ENCODE peak calls at places on chromosome 10, in ten cellular contexts. One of them, this sample, is unnamed.

GRCh38 chr10:133123050-133123745 is 35.5 kb downstream of the ADGRA1 start:
- DNase-seq in foreskin fibroblast: no peak
- DNase-seq in Peyer's patch: no peak
- DNase-seq in heart right ventricle: no peak
- DNase-seq in ovary: no peak
- DNase-seq in GM23338: no peak
- DNase-seq in heart left ventricle: no peak
- DNase-seq in kidney epithelial cell: no peak
- DNase-seq in AG09309: no peak
- DNase-seq in Panc1: no peak
- DNase-seq in this sample: no peak

GRCh38 chr10:28971255-28971654 is 293.9 kb downstream of the BAMBI start:
- DNase-seq in foreskin fibroblast: no peak
- DNase-seq in Peyer's patch: no peak
- DNase-seq in heart right ventricle: no peak
- DNase-seq in ovary: no peak
- DNase-seq in GM23338: no peak
- DNase-seq in heart left ventricle: no peak
- DNase-seq in kidney epithelial cell: no peak
- DNase-seq in AG09309: no peak
- DNase-seq in Panc1: no peak
- DNase-seq in this sample: no peak

GRCh38 chr10:12455774-12456173 is 106.4 kb downstream of the CAMK1D start:
- DNase-seq in foreskin fibroblast: peak
- DNase-seq in Peyer's patch: no peak
- DNase-seq in heart right ventricle: no peak
- DNase-seq in ovary: no peak
- DNase-seq in GM23338: no peak
- DNase-seq in heart left ventricle: no peak
- DNase-seq in kidney epithelial cell: no peak
- DNase-seq in AG09309: no peak
- DNase-seq in Panc1: no peak
- DNase-seq in this sample: no peak

GRCh38 chr10:22436526-22436892 is 91.2 kb downstream of the SPAG6 start:
- DNase-seq in foreskin fibroblast: no peak
- DNase-seq in Peyer's patch: no peak
- DNase-seq in heart right ventricle: no peak
- DNase-seq in ovary: no peak
- DNase-seq in GM23338: no peak
- DNase-seq in heart left ventricle: no peak
- DNase-seq in kidney epithelial cell: no peak
- DNase-seq in AG09309: no peak
- DNase-seq in Panc1: no peak
- DNase-seq in this sample: no peak

GRCh38 chr10:106360870-106361269 is 803.6 kb downstream of the SORCS1 start:
- DNase-seq in foreskin fibroblast: peak
- DNase-seq in Peyer's patch: no peak
- DNase-seq in heart right ventricle: no peak
- DNase-seq in ovary: no peak
- DNase-seq in GM23338: no peak
- DNase-seq in heart left ventricle: no peak
- DNase-seq in kidney epithelial cell: no peak
- DNase-seq in AG09309: no peak
- DNase-seq in Panc1: no peak
- DNase-seq in this sample: peak

GRCh38 chr10:109975251-109975650 is 32.5 kb upstream of the ADD3 start:
- DNase-seq in foreskin fibroblast: no peak
- DNase-seq in Peyer's patch: no peak
- DNase-seq in heart right ventricle: no peak
- DNase-seq in ovary: no peak
- DNase-seq in GM23338: no peak
- DNase-seq in heart left ventricle: no peak
- DNase-seq in kidney epithelial cell: no peak
- DNase-seq in AG09309: no peak
- DNase-seq in Panc1: no peak
- DNase-seq in this sample: no peak

GRCh38 chr10:79069325-79070090 is 742 bp downstream of the ZMIZ1 start:
- DNase-seq in foreskin fibroblast: peak
- DNase-seq in Peyer's patch: peak
- DNase-seq in heart right ventricle: peak
- DNase-seq in ovary: no peak
- DNase-seq in GM23338: peak
- DNase-seq in heart left ventricle: peak
- DNase-seq in kidney epithelial cell: no peak
- DNase-seq in AG09309: no peak
- DNase-seq in Panc1: no peak
- DNase-seq in this sample: no peak

GRCh38 chr10:71909399-71910083 is 54.7 kb upstream of the CHST3 start:
- DNase-seq in foreskin fibroblast: no peak
- DNase-seq in Peyer's patch: no peak
- DNase-seq in heart right ventricle: no peak
- DNase-seq in ovary: no peak
- DNase-seq in GM23338: no peak
- DNase-seq in heart left ventricle: no peak
- DNase-seq in kidney epithelial cell: no peak
- DNase-seq in AG09309: no peak
- DNase-seq in Panc1: no peak
- DNase-seq in this sample: no peak

GRCh38 chr10:78594938-78595645 is 473.7 kb upstream of the ZMIZ1 start:
- DNase-seq in foreskin fibroblast: no peak
- DNase-seq in Peyer's patch: no peak
- DNase-seq in heart right ventricle: no peak
- DNase-seq in ovary: no peak
- DNase-seq in GM23338: no peak
- DNase-seq in heart left ventricle: no peak
- DNase-seq in kidney epithelial cell: no peak
- DNase-seq in AG09309: no peak
- DNase-seq in Panc1: no peak
- DNase-seq in this sample: no peak

GRCh38 chr10:19169684-19170083 is 121.1 kb downstream of the MALRD1 start:
- DNase-seq in foreskin fibroblast: no peak
- DNase-seq in Peyer's patch: no peak
- DNase-seq in heart right ventricle: no peak
- DNase-seq in ovary: no peak
- DNase-seq in GM23338: no peak
- DNase-seq in heart left ventricle: no peak
- DNase-seq in kidney epithelial cell: peak
- DNase-seq in AG09309: no peak
- DNase-seq in Panc1: no peak
- DNase-seq in this sample: peak

GRCh38 chr10:125153693-125154490 is 6.5 kb downstream of the CTBP2 start:
- DNase-seq in foreskin fibroblast: peak
- DNase-seq in Peyer's patch: peak
- DNase-seq in heart right ventricle: no peak
- DNase-seq in ovary: no peak
- DNase-seq in GM23338: no peak
- DNase-seq in heart left ventricle: no peak
- DNase-seq in kidney epithelial cell: no peak
- DNase-seq in AG09309: no peak
- DNase-seq in Panc1: no peak
- DNase-seq in this sample: no peak

GRCh38 chr10:22684707-22685106 is 29.7 kb downstream of the PIP4K2A start:
- DNase-seq in foreskin fibroblast: peak
- DNase-seq in Peyer's patch: no peak
- DNase-seq in heart right ventricle: no peak
- DNase-seq in ovary: no peak
- DNase-seq in GM23338: no peak
- DNase-seq in heart left ventricle: no peak
- DNase-seq in kidney epithelial cell: no peak
- DNase-seq in AG09309: no peak
- DNase-seq in Panc1: no peak
- DNase-seq in this sample: no peak

GRCh38 chr10:73837072-73837471 is 25.7 kb upstream of the NDST2 start:
- DNase-seq in foreskin fibroblast: peak
- DNase-seq in Peyer's patch: no peak
- DNase-seq in heart right ventricle: no peak
- DNase-seq in ovary: no peak
- DNase-seq in GM23338: no peak
- DNase-seq in heart left ventricle: no peak
- DNase-seq in kidney epithelial cell: no peak
- DNase-seq in AG09309: no peak
- DNase-seq in Panc1: no peak
- DNase-seq in this sample: no peak

GRCh38 chr10:120613180-120613579 is 156.2 kb downstream of the PLPP4 start:
- DNase-seq in foreskin fibroblast: no peak
- DNase-seq in Peyer's patch: no peak
- DNase-seq in heart right ventricle: no peak
- DNase-seq in ovary: no peak
- DNase-seq in GM23338: no peak
- DNase-seq in heart left ventricle: no peak
- DNase-seq in kidney epithelial cell: no peak
- DNase-seq in AG09309: no peak
- DNase-seq in Panc1: no peak
- DNase-seq in this sample: no peak

GRCh38 chr10:21265622-21266021 is 259.9 kb downstream of the SKIDA1 start:
- DNase-seq in foreskin fibroblast: peak
- DNase-seq in Peyer's patch: no peak
- DNase-seq in heart right ventricle: no peak
- DNase-seq in ovary: no peak
- DNase-seq in GM23338: no peak
- DNase-seq in heart left ventricle: no peak
- DNase-seq in kidney epithelial cell: no peak
- DNase-seq in AG09309: no peak
- DNase-seq in Panc1: no peak
- DNase-seq in this sample: no peak

GRCh38 chr10:115082521-115082920 is 10.6 kb upstream of the ATRNL1 start:
- DNase-seq in foreskin fibroblast: peak
- DNase-seq in Peyer's patch: no peak
- DNase-seq in heart right ventricle: no peak
- DNase-seq in ovary: no peak
- DNase-seq in GM23338: no peak
- DNase-seq in heart left ventricle: no peak
- DNase-seq in kidney epithelial cell: no peak
- DNase-seq in AG09309: peak
- DNase-seq in Panc1: no peak
- DNase-seq in this sample: no peak

GRCh38 chr10:91558473-91558872 is 74.4 kb downstream of the PPP1R3C start:
- DNase-seq in foreskin fibroblast: no peak
- DNase-seq in Peyer's patch: no peak
- DNase-seq in heart right ventricle: no peak
- DNase-seq in ovary: no peak
- DNase-seq in GM23338: no peak
- DNase-seq in heart left ventricle: no peak
- DNase-seq in kidney epithelial cell: no peak
- DNase-seq in AG09309: no peak
- DNase-seq in Panc1: no peak
- DNase-seq in this sample: no peak
- H3K4me3 ChIP-seq in foreskin fibroblast: no peak
- H3K4me3 ChIP-seq in Peyer's patch: no peak
- H3K4me3 ChIP-seq in heart right ventricle: no peak
- H3K4me3 ChIP-seq in ovary: no peak
- H3K4me3 ChIP-seq in GM23338: no peak
- H3K4me3 ChIP-seq in heart left ventricle: no peak
- H3K4me3 ChIP-seq in kidney epithelial cell: no peak
- H3K4me3 ChIP-seq in AG09309: no peak
- H3K4me3 ChIP-seq in Panc1: no peak
- H3K4me3 ChIP-seq in this sample: no peak

DNA sequence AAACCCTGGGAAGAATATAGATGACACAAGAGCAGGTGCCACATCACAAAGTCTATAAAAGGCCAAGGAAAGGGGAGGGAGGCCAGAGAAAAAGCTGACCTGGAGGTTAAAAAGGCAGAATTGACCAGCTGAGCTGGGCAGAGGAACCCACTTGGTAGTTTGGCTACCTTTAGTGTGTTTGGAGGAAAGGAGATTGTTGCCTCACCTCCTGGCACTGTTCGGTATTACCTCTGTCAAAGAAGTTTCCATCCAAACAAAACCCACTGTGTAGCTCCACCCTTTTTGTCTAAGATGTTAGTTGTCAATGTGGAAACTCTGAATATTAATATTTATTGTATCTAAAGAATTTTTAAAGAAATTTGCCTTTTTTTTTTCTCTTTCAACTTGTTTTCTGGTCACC is 23.4 kb downstream of the ENTPD7 start:
- DNase-seq in foreskin fibroblast: no peak
- DNase-seq in Peyer's patch: no peak
- DNase-seq in heart right ventricle: no peak
- DNase-seq in ovary: no peak
- DNase-seq in GM23338: peak
- DNase-seq in heart left ventricle: no peak
- DNase-seq in kidney epithelial cell: no peak
- DNase-seq in AG09309: no peak
- DNase-seq in Panc1: no peak
- DNase-seq in this sample: no peak
- TF ChIP-seq CTCF in foreskin fibroblast: no peak
- TF ChIP-seq CTCF in Peyer's patch: peak
- TF ChIP-seq CTCF in heart right ventricle: no peak
- TF ChIP-seq CTCF in ovary: no peak
- TF ChIP-seq CTCF in GM23338: peak
- TF ChIP-seq CTCF in heart left ventricle: no peak
- TF ChIP-seq CTCF in kidney epithelial cell: peak
- TF ChIP-seq CTCF in AG09309: peak
- TF ChIP-seq CTCF in Panc1: peak
- TF ChIP-seq CTCF in this sample: peak

DNA sequence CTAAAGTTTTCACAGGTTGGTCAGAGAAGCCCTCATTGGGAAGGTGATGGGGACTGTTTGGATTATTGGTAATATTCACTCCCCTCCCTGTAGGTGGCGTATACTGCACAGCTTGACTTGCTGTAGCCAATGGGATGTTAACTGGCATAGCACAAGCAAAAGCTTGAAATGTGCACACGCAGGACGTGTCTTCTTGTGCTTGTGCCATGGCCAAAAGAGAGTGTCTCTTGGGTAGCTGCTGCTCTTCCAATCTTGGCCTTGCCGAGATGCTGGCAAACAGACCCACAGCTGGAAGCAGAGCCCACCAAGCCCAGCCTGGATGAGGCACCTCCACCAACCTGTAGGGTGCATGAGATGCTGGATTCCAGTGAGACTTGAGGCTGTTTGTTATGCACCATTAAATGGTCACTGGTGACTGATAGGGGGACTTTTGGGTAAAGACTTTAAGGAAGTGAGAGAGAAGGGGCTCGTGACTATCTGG is 266.0 kb downstream of the GRID1 start:
- DNase-seq in foreskin fibroblast: no peak
- DNase-seq in Peyer's patch: no peak
- DNase-seq in heart right ventricle: no peak
- DNase-seq in ovary: no peak
- DNase-seq in GM23338: peak
- DNase-seq in heart left ventricle: no peak
- DNase-seq in kidney epithelial cell: no peak
- DNase-seq in AG09309: no peak
- DNase-seq in Panc1: no peak
- DNase-seq in this sample: no peak
- H3K4me3 ChIP-seq in foreskin fibroblast: no peak
- H3K4me3 ChIP-seq in Peyer's patch: no peak
- H3K4me3 ChIP-seq in heart right ventricle: no peak
- H3K4me3 ChIP-seq in ovary: no peak
- H3K4me3 ChIP-seq in GM23338: no peak
- H3K4me3 ChIP-seq in heart left ventricle: no peak
- H3K4me3 ChIP-seq in kidney epithelial cell: no peak
- H3K4me3 ChIP-seq in AG09309: no peak
- H3K4me3 ChIP-seq in Panc1: no peak
- H3K4me3 ChIP-seq in this sample: no peak

DNA sequence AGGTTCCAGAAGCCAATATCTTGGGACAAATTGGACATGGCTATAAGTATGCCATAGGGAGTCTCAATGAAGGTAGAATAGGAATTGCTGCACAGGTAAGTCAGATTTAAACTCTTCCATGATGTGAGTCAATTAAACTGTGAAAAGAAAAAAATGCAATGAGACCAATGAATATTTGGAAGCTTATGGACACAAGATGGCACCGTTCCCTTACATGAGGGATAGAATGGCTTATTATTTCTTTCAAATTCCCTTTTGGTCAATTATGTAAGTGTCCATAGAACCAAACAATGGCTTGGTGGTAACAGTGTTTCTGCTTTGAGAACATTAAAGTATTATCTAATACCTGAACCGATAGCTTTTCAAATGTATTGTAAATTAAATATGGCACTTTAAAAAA is 35.6 kb downstream of the ACADSB start:
- DNase-seq in foreskin fibroblast: peak
- DNase-seq in Peyer's patch: no peak
- DNase-seq in heart right ventricle: no peak
- DNase-seq in ovary: no peak
- DNase-seq in GM23338: peak
- DNase-seq in heart left ventricle: no peak
- DNase-seq in kidney epithelial cell: no peak
- DNase-seq in AG09309: no peak
- DNase-seq in Panc1: no peak
- DNase-seq in this sample: no peak
- TF ChIP-seq CTCF in foreskin fibroblast: no peak
- TF ChIP-seq CTCF in Peyer's patch: no peak
- TF ChIP-seq CTCF in heart right ventricle: no peak
- TF ChIP-seq CTCF in ovary: no peak
- TF ChIP-seq CTCF in GM23338: peak
- TF ChIP-seq CTCF in heart left ventricle: no peak
- TF ChIP-seq CTCF in kidney epithelial cell: peak
- TF ChIP-seq CTCF in AG09309: no peak
- TF ChIP-seq CTCF in Panc1: peak
- TF ChIP-seq CTCF in this sample: peak

This sample was measured in retinal pigment epithelial cell.